ENCODE peak calls at places on chromosomes 1 and 21, in ten cellular contexts. K, T, Q, C, J, L, V, S, A and B are unnamed samples.
A peak's percentile ranks its signal among the peaks of the same experiment; 100 is the strongest.

GRCh38 chr1:23914921-23915320 is 1.8 kb upstream of the CNR2 start:
- DNase-seq in Q (no peak), J (no peak), T (no peak), L (no peak), C (no peak), K (no peak), A (no peak), S (no peak), V (no peak), B (no peak)

GRCh38 chr21:41564871-41565281 is 56.9 kb upstream of the TMPRSS2 start:
- DNase-seq in C (no peak), V (no peak), S (no peak), L (peak; percentile 51), J (peak; percentile 72), K (peak; percentile 56), A (no peak), Q (no peak), T (no peak), B (peak; percentile 73)

GRCh38 chr1:213985181-213986019 is 2.4 kb upstream of the PROX1 start:
- DNase-seq in C (no peak), A (no peak), T (no peak), V (peak; percentile 60), K (no peak), J (no peak), Q (no peak), S (no peak), L (no peak), B (no peak)

GRCh38 chr1:46809904-46810303 is 11.1 kb downstream of the CYP4B1 start:
- DNase-seq in K (no peak), S (no peak), J (no peak), C (no peak), L (no peak), T (no peak), A (no peak), Q (no peak), V (no peak), B (no peak)

GRCh38 chr1:50268049-50268448 is 155.2 kb downstream of the DMRTA2 start:
- DNase-seq in V (peak; percentile 19), K (no peak), T (no peak), S (no peak), J (no peak), A (no peak), L (peak; percentile 48), Q (no peak), C (no peak), B (no peak)

GRCh38 chr1:24745711-24746582 is 700 bp downstream of the CLIC4 start:
- DNase-seq in K (peak; percentile 71), J (peak; percentile 52), C (no peak), A (peak; percentile 75), Q (no peak), L (peak; percentile 78), V (no peak), T (peak; percentile 10), S (peak; percentile 84), B (peak; percentile 58)

GRCh38 chr1:201430790-201431189 is 9.3 kb upstream of the TNNI1 start:
- DNase-seq in A (peak; percentile 65), T (no peak), Q (no peak), K (no peak), S (no peak), C (no peak), L (no peak), V (no peak), J (no peak), B (no peak)

GRCh38 chr21:35635261-35635660 is 425.1 kb downstream of the SETD4 start:
- DNase-seq in S (no peak), J (no peak), A (no peak), Q (no peak), K (peak; percentile 94), V (no peak), L (no peak), T (no peak), C (no peak), B (peak; percentile 98)

GRCh38 chr1:173562813-173563212 is 40.1 kb downstream of the SLC9C2 start:
- DNase-seq in T (no peak), K (peak; percentile 12), S (no peak), Q (no peak), A (no peak), C (no peak), V (no peak), L (no peak), J (no peak), B (no peak)

GRCh38 chr1:56578963-56579875 is at the start of gene PLPP3:
- DNase-seq in Q (no peak), S (peak; percentile 78), T (no peak), C (no peak), V (peak; percentile 80), K (peak; percentile 90), A (peak; percentile 81), J (peak; percentile 83), L (peak; percentile 83), B (peak; percentile 92)

GRCh38 chr1:180343931-180344406 is 113.9 kb downstream of the LHX4 start:
- DNase-seq in L (peak; percentile 22), V (no peak), A (peak; percentile 24), C (no peak), S (peak; percentile 48), T (no peak), J (peak; percentile 82), Q (no peak), K (no peak), B (peak; percentile 23)

GRCh38 chr21:44802396-44803153 is 955 bp upstream of the UBE2G2 start:
- DNase-seq in C (no peak), L (peak; percentile 42), K (peak; percentile 51), Q (no peak), A (peak; percentile 55), S (no peak), T (no peak), J (no peak), V (no peak), B (peak; percentile 33)

GRCh38 chr1:46442317-46443161 is 47.1 kb upstream of the DMBX1 start:
- DNase-seq in A (peak; percentile 81), V (peak; percentile 82), T (peak; percentile 61), J (peak; percentile 85), S (peak; percentile 83), Q (peak; percentile 58), L (peak; percentile 88), K (peak; percentile 89), C (peak; percentile 45), B (peak; percentile 87)

GRCh38 chr21:42395910-42396625 is at the start of gene TMPRSS3:
- DNase-seq in Q (no peak), S (no peak), T (no peak), C (no peak), L (no peak), A (no peak), K (no peak), J (peak; percentile 7), V (no peak), B (no peak)

GRCh38 chr1:11842154-11843041 is 5.2 kb downstream of the NPPA start:
- DNase-seq in K (no peak), T (no peak), L (no peak), A (peak; percentile 81), C (no peak), S (peak; percentile 23), V (peak; percentile 80), Q (no peak), J (peak; percentile 18), B (peak; percentile 37)

GRCh38 chr1:246566808-246567154 is 525 bp downstream of the CNST start:
- DNase-seq in C (no peak), Q (peak; percentile 39), J (no peak), L (no peak), S (no peak), T (no peak), V (no peak), K (peak; percentile 54), A (no peak), B (no peak)

GRCh38 chr1:17199267-17200044 is 5.5 kb upstream of the PADI1 start:
- DNase-seq in T (no peak), S (no peak), J (no peak), K (peak; percentile 48), A (no peak), Q (no peak), C (no peak), V (no peak), L (no peak), B (peak; percentile 28)

GRCh38 chr1:87318056-87318650 is 10.5 kb upstream of the LMO4 start:
- DNase-seq in S (no peak), Q (no peak), A (no peak), J (no peak), C (no peak), K (no peak), L (no peak), T (no peak), V (no peak), B (no peak)

GRCh38 chr1:77796695-77797405 is 17.4 kb downstream of the MIGA1 start:
- DNase-seq in S (peak; percentile 31), Q (no peak), A (no peak), C (no peak), K (no peak), T (no peak), J (no peak), V (no peak), L (peak; percentile 9), B (no peak)

GRCh38 chr1:232340448-232340847 is 289.5 kb downstream of the SIPA1L2 start:
- DNase-seq in S (no peak), T (no peak), K (no peak), J (no peak), A (no peak), C (no peak), Q (no peak), V (no peak), L (no peak), B (peak; percentile 41)

GRCh38 chr1:213947200-213947775 is 40.5 kb upstream of the PROX1 start:
- DNase-seq in C (no peak), K (no peak), J (no peak), L (peak; percentile 94), T (no peak), V (no peak), S (no peak), Q (no peak), A (no peak), B (no peak)

GRCh38 chr1:174746024-174746808 is 253.5 kb upstream of the CACYBP start:
- DNase-seq in V (no peak), Q (no peak), K (no peak), L (no peak), J (no peak), T (no peak), S (no peak), A (no peak), C (no peak), B (no peak)

GRCh38 chr1:75264112-75264511 is 129.9 kb downstream of the LHX8 start:
- DNase-seq in K (no peak), J (no peak), C (no peak), S (no peak), Q (no peak), T (no peak), A (no peak), L (no peak), V (no peak), B (no peak)

GRCh38 chr1:26360051-26360806 is 6.3 kb upstream of the CRYBG2 start:
- DNase-seq in V (no peak), C (no peak), Q (peak; percentile 24), A (peak; percentile 86), S (no peak), K (no peak), L (no peak), J (peak; percentile 53), T (peak; percentile 52), B (no peak)

GRCh38 chr1:18881642-18882431 is 20.5 kb downstream of the ALDH4A1 start:
- DNase-seq in J (no peak), L (no peak), S (no peak), Q (no peak), C (no peak), T (no peak), V (no peak), A (no peak), K (no peak), B (no peak)

GRCh38 chr1:52659851-52660596 is 27.1 kb downstream of the SHISAL2A start:
- DNase-seq in J (no peak), A (no peak), L (no peak), T (no peak), Q (no peak), C (no peak), V (no peak), K (no peak), S (no peak), B (peak; percentile 40)

GRCh38 chr1:6785721-6786505 is 659 bp downstream of the CAMTA1 start:
- DNase-seq in K (peak; percentile 54), L (no peak), V (peak; percentile 57), C (peak; percentile 7), S (no peak), A (peak; percentile 91), Q (peak; percentile 23), T (peak; percentile 23), J (peak; percentile 49), B (peak; percentile 44)

GRCh38 chr1:2084306-2084705 is 34.1 kb downstream of the PRKCZ start:
- DNase-seq in T (no peak), C (no peak), J (no peak), L (no peak), V (no peak), K (no peak), A (no peak), S (no peak), Q (no peak), B (no peak)